ENCODE peak calls at places on chromosome 5, in seven cellular contexts. S is NCI-H2107; H is SK-N-SH; P is cerebellar cortex; G is tibial artery; I is naive thymus-derived CD8-positive, alpha-beta T cell; K is ureter. T is an unnamed sample.

GRCh38 chr5:9376363-9377117 is 169.3 kb downstream of the SEMA5A start:
- DNase-seq in S (no peak), H (no peak), P (no peak), G (no peak), I (no peak), K (no peak), T (no peak)

GRCh38 chr5:32131604-32132003 is 42.5 kb downstream of the GOLPH3 start:
- DNase-seq in S (no peak), H (no peak), P (no peak), G (no peak), I (no peak), K (no peak), T (no peak)

GRCh38 chr5:54520438-54520846 is 2.9 kb downstream of the SNX18 start:
- DNase-seq in S (no peak), H (no peak), P (no peak), G (peak; percentile 41), I (no peak), K (no peak), T (peak; percentile 80)

GRCh38 chr5:158013939-158014338 is 155.0 kb upstream of the CLINT1 start:
- DNase-seq in S (no peak), H (no peak), P (peak; percentile 3), G (no peak), I (no peak), K (peak; percentile 48), T (peak; percentile 18)

GRCh38 chr5:119221330-119221729 is 134.5 kb upstream of the TNFAIP8 start:
- DNase-seq in S (no peak), H (no peak), P (no peak), G (no peak), I (no peak), K (no peak), T (no peak)

GRCh38 chr5:177985430-177986040 is 10.5 kb downstream of the PROP1 start:
- DNase-seq in S (no peak), H (no peak), P (no peak), G (no peak), I (no peak), K (no peak), T (no peak)

GRCh38 chr5:157602505-157602904 is 26.9 kb upstream of the ADAM19 start:
- DNase-seq in S (no peak), H (no peak), P (no peak), G (no peak), I (no peak), K (no peak), T (no peak)

GRCh38 chr5:154523104-154523503 is 45.1 kb upstream of the HAND1 start:
- DNase-seq in S (no peak), H (no peak), P (no peak), G (no peak), I (no peak), K (no peak), T (no peak)

GRCh38 chr5:135745897-135746500 is 88.5 kb upstream of the SLC25A48 start:
- DNase-seq in S (no peak), H (no peak), P (no peak), G (no peak), I (no peak), K (peak; percentile 3), T (no peak)

GRCh38 chr5:145778144-145778900 is 56.8 kb downstream of the PRELID2 start:
- DNase-seq in S (no peak), H (no peak), P (no peak), G (peak; percentile 19), I (no peak), K (no peak), T (no peak)

GRCh38 chr5:131640043-131640856 is 5.2 kb upstream of the RAPGEF6 start:
- DNase-seq in S (no peak), H (no peak), P (no peak), G (no peak), I (peak; percentile 58), K (no peak), T (peak; percentile 56)

GRCh38 chr5:90504743-90505142 is 24.6 kb downstream of the LYSMD3 start:
- DNase-seq in S (no peak), H (no peak), P (no peak), G (no peak), I (no peak), K (no peak), T (no peak)

GRCh38 chr5:171316258-171317121 is 7.4 kb downstream of the TLX3 start:
- DNase-seq in S (no peak), H (no peak), P (peak; percentile 20), G (no peak), I (no peak), K (no peak), T (no peak)

GRCh38 chr5:157155297-157155696 is 10.8 kb downstream of the GARIN3 start:
- DNase-seq in S (no peak), H (no peak), P (no peak), G (no peak), I (no peak), K (no peak), T (no peak)

GRCh38 chr5:2289380-2289779 is 406.7 kb upstream of the IRX4 start:
- DNase-seq in S (no peak), H (no peak), P (no peak), G (no peak), I (no peak), K (no peak), T (no peak)

GRCh38 chr5:39219433-39219832 is at the start of gene FYB1:
- DNase-seq in S (no peak), H (no peak), P (no peak), G (peak; percentile 67), I (no peak), K (no peak), T (peak; percentile 93)

GRCh38 chr5:393846-394275 is 49.1 kb upstream of the EXOC3 start:
- DNase-seq in S (no peak), H (no peak), P (no peak), G (no peak), I (no peak), K (no peak), T (no peak)

GRCh38 chr5:142325677-142326479 is 1.1 kb upstream of the SPRY4 start:
- DNase-seq in S (no peak), H (peak; percentile 81), P (peak; percentile 66), G (peak; percentile 46), I (peak; percentile 4), K (peak; percentile 61), T (no peak)

GRCh38 chr5:139925650-139926640 is 117.2 kb downstream of the NRG2 start:
- DNase-seq in S (no peak), H (no peak), P (peak; percentile 24), G (no peak), I (no peak), K (no peak), T (no peak)

GRCh38 chr5:78985407-78986223 is 505 bp upstream of the ARSB start:
- DNase-seq in S (no peak), H (peak; percentile 43), P (peak; percentile 63), G (peak; percentile 34), I (peak; percentile 24), K (peak; percentile 59), T (no peak)

GRCh38 chr5:68548959-68549676 is 333.6 kb downstream of the PIK3R1 start:
- DNase-seq in S (no peak), H (no peak), P (no peak), G (no peak), I (no peak), K (no peak), T (no peak)

GRCh38 chr5:135126688-135127603 is 92.9 kb upstream of the PITX1 start:
- DNase-seq in S (no peak), H (peak; percentile 62), P (no peak), G (no peak), I (no peak), K (peak; percentile 67), T (no peak)

GRCh38 chr5:98492258-98492657 is 281.2 kb upstream of the RGMB start:
- DNase-seq in S (no peak), H (no peak), P (no peak), G (no peak), I (no peak), K (no peak), T (no peak)

GRCh38 chr5:149937610-149938009 is 7.0 kb downstream of the PDE6A start:
- DNase-seq in S (peak; percentile 4), H (no peak), P (no peak), G (no peak), I (no peak), K (no peak), T (no peak)